ENCODE peak calls at places on chromosomes 2 and 18, in seven cellular contexts. D, T, V, Y, A, W and C are unnamed samples.

GRCh38 chr2:8239402-8240127 is 442.3 kb upstream of the ID2 start:
- DNase-seq in W (no peak), A (peak; percentile 72), T (no peak), V (no peak), Y (no peak), D (no peak), C (peak; percentile 41)

GRCh38 chr2:66481100-66481549 is 46.2 kb downstream of the MEIS1 start:
- DNase-seq in W (no peak), V (peak; percentile 5), T (no peak), D (no peak), A (peak; percentile 16), Y (no peak), C (no peak)

GRCh38 chr2:136384541-136385303 is 266.8 kb upstream of the CXCR4 start:
- DNase-seq in A (peak; percentile 38), D (peak; percentile 20), V (peak; percentile 33), Y (no peak), W (no peak), T (peak; percentile 49), C (peak; percentile 50)

GRCh38 chr18:48902856-48903601 is 47.7 kb downstream of the SMAD7 start:
- DNase-seq in V (peak; percentile 44), D (no peak), A (no peak), T (no peak), W (no peak), Y (no peak), C (no peak)

GRCh38 chr2:96261328-96262003 is 4.3 kb downstream of the TMEM127 start:
- DNase-seq in D (no peak), Y (no peak), T (no peak), W (no peak), V (no peak), A (no peak), C (no peak)

GRCh38 chr18:44507729-44508325 is 172.9 kb upstream of the SETBP1 start:
- DNase-seq in V (no peak), W (no peak), T (no peak), A (no peak), D (no peak), Y (peak; percentile 1), C (peak; percentile 34)

GRCh38 chr2:41024806-41025205 is 572.9 kb upstream of the SLC8A1 start:
- DNase-seq in A (no peak), D (no peak), T (no peak), Y (no peak), V (no peak), W (no peak), C (no peak)

GRCh38 chr2:94996401-94997100 is 29.0 kb upstream of the MAL start:
- DNase-seq in V (no peak), W (no peak), Y (no peak), T (no peak), A (no peak), D (no peak), C (no peak)

GRCh38 chr2:56522605-56523089 is 338.9 kb downstream of the CCDC85A start:
- DNase-seq in D (no peak), Y (no peak), W (peak; percentile 20), A (no peak), V (peak; percentile 45), T (no peak), C (no peak)

GRCh38 chr2:170122883-170123547 is 54.9 kb upstream of the MYO3B start:
- DNase-seq in T (no peak), V (peak; percentile 55), D (no peak), Y (no peak), A (no peak), W (no peak), C (no peak)

GRCh38 chr18:61589724-61590065 is 256.5 kb downstream of the CDH20 start:
- DNase-seq in Y (no peak), A (no peak), V (peak; percentile 56), W (no peak), D (no peak), T (no peak), C (no peak)

GRCh38 chr18:2984703-2985261 is 28.2 kb downstream of the LPIN2 start:
- DNase-seq in D (no peak), V (no peak), Y (no peak), W (no peak), T (no peak), A (no peak), C (no peak)

GRCh38 chr18:71038196-71038595 is 749.4 kb downstream of the SOCS6 start:
- DNase-seq in V (no peak), D (no peak), A (no peak), W (no peak), Y (no peak), T (no peak), C (no peak)

GRCh38 chr18:8435376-8435775 is 173.9 kb upstream of the RAB12 start:
- DNase-seq in W (no peak), Y (no peak), A (no peak), T (no peak), V (no peak), D (no peak), C (no peak)

GRCh38 chr18:35923939-35924338 is 48.5 kb upstream of the RMP24 start:
- DNase-seq in W (no peak), Y (no peak), D (no peak), V (no peak), T (no peak), A (no peak), C (no peak)

GRCh38 chr2:186570587-186570986 is 19.3 kb upstream of the ITGAV start:
- DNase-seq in D (no peak), V (peak; percentile 64), W (no peak), A (no peak), T (no peak), Y (no peak), C (no peak)

GRCh38 chr2:36785179-36785795 is 88.8 kb downstream of the VIT start:
- DNase-seq in V (peak; percentile 64), A (peak; percentile 71), W (no peak), T (peak; percentile 13), Y (peak; percentile 11), D (peak; percentile 24), C (peak; percentile 49)

GRCh38 chr2:65158557-65158956 is 28.7 kb upstream of the RAB1A start:
- DNase-seq in A (no peak), Y (no peak), W (no peak), T (no peak), V (no peak), D (no peak), C (no peak)

GRCh38 chr2:16640867-16641266 is 24.8 kb downstream of the CYRIA start:
- DNase-seq in W (no peak), D (no peak), Y (no peak), A (no peak), V (peak; percentile 29), T (no peak), C (no peak)

GRCh38 chr18:78115896-78116561 is 863.6 kb upstream of the SALL3 start:
- DNase-seq in D (no peak), Y (no peak), V (no peak), A (no peak), W (no peak), T (no peak), C (no peak)

GRCh38 chr18:23943903-23944624 is 70.5 kb upstream of the TTC39C start:
- DNase-seq in W (no peak), V (peak; percentile 59), D (no peak), Y (no peak), T (no peak), A (no peak), C (no peak)

GRCh38 chr2:136188086-136188485 is 70.1 kb upstream of the CXCR4 start:
- DNase-seq in Y (no peak), V (no peak), A (no peak), T (no peak), D (no peak), W (no peak), C (no peak)

GRCh38 chr18:49664086-49664890 is 102.4 kb downstream of the LIPG start:
- DNase-seq in V (no peak), Y (no peak), W (no peak), D (no peak), T (no peak), A (peak; percentile 71), C (no peak)

GRCh38 chr18:25704096-25704870 is 352.3 kb upstream of the ZNF521 start:
- DNase-seq in W (no peak), A (no peak), Y (no peak), V (no peak), D (no peak), T (no peak), C (no peak)

GRCh38 chr2:167017021-167017420 is 128.7 kb downstream of the XIRP2 start:
- DNase-seq in T (no peak), D (no peak), V (no peak), W (no peak), A (no peak), Y (no peak), C (no peak)

GRCh38 chr2:42916394-42916793 is 124.0 kb upstream of the HAAO start:
- DNase-seq in W (no peak), A (no peak), Y (no peak), D (no peak), T (no peak), V (no peak), C (no peak)

GRCh38 chr2:232897971-232898408 is 27.9 kb downstream of the SNORC start:
- DNase-seq in T (no peak), W (no peak), Y (no peak), D (no peak), V (no peak), A (peak; percentile 41), C (no peak)

GRCh38 chr2:46643493-46643892 is 164.1 kb downstream of the TMEM247 start:
- DNase-seq in T (no peak), V (no peak), Y (no peak), W (no peak), A (no peak), D (no peak), C (no peak)

GRCh38 chr2:33064349-33064801 is 117.6 kb downstream of the LTBP1 start:
- DNase-seq in T (no peak), D (no peak), W (no peak), V (no peak), Y (no peak), A (no peak), C (no peak)

GRCh38 chr2:7840651-7841380 is 841.0 kb upstream of the ID2 start:
- DNase-seq in T (no peak), A (no peak), Y (no peak), W (no peak), D (no peak), V (no peak), C (no peak)

GRCh38 chr2:33477473-33478468 is 1.3 kb downstream of the RASGRP3 start:
- DNase-seq in Y (no peak), V (no peak), T (no peak), D (no peak), W (no peak), A (no peak), C (peak; percentile 61)

GRCh38 chr2:241532733-241533601 is 24.6 kb upstream of the STK25 start:
- DNase-seq in D (no peak), Y (no peak), T (no peak), V (no peak), A (peak; percentile 41), W (no peak), C (no peak)

GRCh38 chr2:29119211-29119610 is 4.0 kb downstream of the CLIP4 start:
- DNase-seq in A (no peak), T (no peak), Y (no peak), D (no peak), V (no peak), W (no peak), C (no peak)

GRCh38 chr18:681985-682384 is 24.5 kb downstream of the TYMS start:
- DNase-seq in W (no peak), Y (peak; percentile 8), D (no peak), T (peak; percentile 31), A (no peak), V (no peak), C (no peak)

GRCh38 chr18:9184998-9185613 is 48.5 kb downstream of the ANKRD12 start:
- DNase-seq in T (no peak), V (no peak), W (no peak), Y (no peak), D (no peak), A (no peak), C (no peak)